ENCODE peak calls at places on chromosome 1, in six cellular contexts. One of them, this sample, is unnamed.
A peak's percentile ranks its signal among the peaks of the same experiment; 100 is the strongest.

GRCh38 chr1:34165422-34165921 is 442 bp upstream of the CSMD2 start:
- DNase-seq in HL-60: no peak
- DNase-seq in K562: no peak
- DNase-seq in GM12878: no peak
- DNase-seq in SK-N-SH: peak; percentile 42
- DNase-seq in H1: peak; percentile 59
- DNase-seq in this sample: no peak

GRCh38 chr1:214581785-214582184 is 21.2 kb upstream of the CENPF start:
- DNase-seq in HL-60: no peak
- DNase-seq in K562: no peak
- DNase-seq in GM12878: no peak
- DNase-seq in SK-N-SH: no peak
- DNase-seq in H1: no peak
- DNase-seq in this sample: no peak

GRCh38 chr1:29444782-29445325 is 208.5 kb downstream of the PTPRU start:
- DNase-seq in HL-60: no peak
- DNase-seq in K562: no peak
- DNase-seq in GM12878: no peak
- DNase-seq in SK-N-SH: no peak
- DNase-seq in H1: no peak
- DNase-seq in this sample: no peak

GRCh38 chr1:204697893-204698292 is 12.4 kb upstream of the LRRN2 start:
- DNase-seq in HL-60: no peak
- DNase-seq in K562: no peak
- DNase-seq in GM12878: no peak
- DNase-seq in SK-N-SH: no peak
- DNase-seq in H1: no peak
- DNase-seq in this sample: no peak

GRCh38 chr1:56898005-56898373 is 43.4 kb downstream of the C8A start:
- DNase-seq in HL-60: no peak
- DNase-seq in K562: no peak
- DNase-seq in GM12878: no peak
- DNase-seq in SK-N-SH: no peak
- DNase-seq in H1: no peak
- DNase-seq in this sample: no peak

GRCh38 chr1:205972491-205973168 is 29.4 kb upstream of the SLC26A9 start:
- DNase-seq in HL-60: no peak
- DNase-seq in K562: no peak
- DNase-seq in GM12878: no peak
- DNase-seq in SK-N-SH: peak; percentile 36
- DNase-seq in H1: no peak
- DNase-seq in this sample: no peak

GRCh38 chr1:236862615-236863211 is 67.6 kb downstream of the MTR start:
- DNase-seq in HL-60: no peak
- DNase-seq in K562: no peak
- DNase-seq in GM12878: no peak
- DNase-seq in SK-N-SH: no peak
- DNase-seq in H1: no peak
- DNase-seq in this sample: peak; percentile 95

GRCh38 chr1:1298861-1299685 is 8.7 kb downstream of the ACAP3 start:
- DNase-seq in HL-60: no peak
- DNase-seq in K562: no peak
- DNase-seq in GM12878: no peak
- DNase-seq in SK-N-SH: peak; percentile 65
- DNase-seq in H1: peak; percentile 87
- DNase-seq in this sample: no peak

GRCh38 chr1:167797005-167797404 is 75.2 kb downstream of the MPZL1 start:
- DNase-seq in HL-60: peak; percentile 40
- DNase-seq in K562: peak; percentile 49
- DNase-seq in GM12878: no peak
- DNase-seq in SK-N-SH: no peak
- DNase-seq in H1: no peak
- DNase-seq in this sample: no peak

GRCh38 chr1:167060141-167061072 is 29.8 kb downstream of the GPA33 start:
- DNase-seq in HL-60: no peak
- DNase-seq in K562: no peak
- DNase-seq in GM12878: no peak
- DNase-seq in SK-N-SH: no peak
- DNase-seq in H1: peak; percentile 41
- DNase-seq in this sample: no peak

GRCh38 chr1:35279555-35279904 is 11.0 kb downstream of the ZMYM4 start:
- DNase-seq in HL-60: no peak
- DNase-seq in K562: no peak
- DNase-seq in GM12878: no peak
- DNase-seq in SK-N-SH: no peak
- DNase-seq in H1: no peak
- DNase-seq in this sample: no peak

GRCh38 chr1:83860506-83861221 is 138.3 kb downstream of the TTLL7 start:
- DNase-seq in HL-60: no peak
- DNase-seq in K562: peak; percentile 61
- DNase-seq in GM12878: no peak
- DNase-seq in SK-N-SH: no peak
- DNase-seq in H1: peak; percentile 94
- DNase-seq in this sample: peak; percentile 27

GRCh38 chr1:232669981-232670763 is 40.2 kb upstream of the SIPA1L2 start:
- DNase-seq in HL-60: no peak
- DNase-seq in K562: no peak
- DNase-seq in GM12878: no peak
- DNase-seq in SK-N-SH: no peak
- DNase-seq in H1: no peak
- DNase-seq in this sample: no peak

GRCh38 chr1:225770586-225771248 is 6.9 kb upstream of the SRP9 start:
- DNase-seq in HL-60: no peak
- DNase-seq in K562: no peak
- DNase-seq in GM12878: no peak
- DNase-seq in SK-N-SH: no peak
- DNase-seq in H1: peak; percentile 63
- DNase-seq in this sample: peak; percentile 48

GRCh38 chr1:154145986-154146385 is 8.9 kb downstream of the NUP210L start:
- DNase-seq in HL-60: no peak
- DNase-seq in K562: no peak
- DNase-seq in GM12878: no peak
- DNase-seq in SK-N-SH: no peak
- DNase-seq in H1: no peak
- DNase-seq in this sample: no peak

GRCh38 chr1:73674945-73675561 is 522.9 kb downstream of the LRRIQ3 start:
- DNase-seq in HL-60: no peak
- DNase-seq in K562: no peak
- DNase-seq in GM12878: no peak
- DNase-seq in SK-N-SH: peak; percentile 14
- DNase-seq in H1: no peak
- DNase-seq in this sample: no peak

GRCh38 chr1:196902344-196902743 is 14.5 kb downstream of the CFHR4 start:
- DNase-seq in HL-60: no peak
- DNase-seq in K562: no peak
- DNase-seq in GM12878: no peak
- DNase-seq in SK-N-SH: no peak
- DNase-seq in H1: no peak
- DNase-seq in this sample: no peak

GRCh38 chr1:25973610-25974355 is 24.1 kb downstream of the PAFAH2 start:
- DNase-seq in HL-60: no peak
- DNase-seq in K562: no peak
- DNase-seq in GM12878: no peak
- DNase-seq in SK-N-SH: no peak
- DNase-seq in H1: no peak
- DNase-seq in this sample: no peak

GRCh38 chr1:212218911-212219310 is 66.3 kb upstream of the PPP2R5A start:
- DNase-seq in HL-60: no peak
- DNase-seq in K562: no peak
- DNase-seq in GM12878: peak; percentile 48
- DNase-seq in SK-N-SH: no peak
- DNase-seq in H1: no peak
- DNase-seq in this sample: no peak

GRCh38 chr1:117368116-117369108 is 1.2 kb downstream of the MAN1A2 start:
- DNase-seq in HL-60: no peak
- DNase-seq in K562: peak; percentile 52
- DNase-seq in GM12878: no peak
- DNase-seq in SK-N-SH: no peak
- DNase-seq in H1: no peak
- DNase-seq in this sample: peak; percentile 26

GRCh38 chr1:82962658-82963057 is 1036.3 kb downstream of the TTLL7 start:
- DNase-seq in HL-60: no peak
- DNase-seq in K562: no peak
- DNase-seq in GM12878: no peak
- DNase-seq in SK-N-SH: no peak
- DNase-seq in H1: no peak
- DNase-seq in this sample: no peak

GRCh38 chr1:179153217-179153616 is 71.3 kb downstream of the TOR3A start:
- DNase-seq in HL-60: no peak
- DNase-seq in K562: no peak
- DNase-seq in GM12878: no peak
- DNase-seq in SK-N-SH: no peak
- DNase-seq in H1: no peak
- DNase-seq in this sample: no peak

GRCh38 chr1:89975540-89976125 is 19.3 kb upstream of the ZNF326 start:
- DNase-seq in HL-60: no peak
- DNase-seq in K562: peak; percentile 59
- DNase-seq in GM12878: no peak
- DNase-seq in SK-N-SH: no peak
- DNase-seq in H1: no peak
- DNase-seq in this sample: no peak

GRCh38 chr1:165560834-165561233 is 17.0 kb downstream of the LRRC52 start:
- DNase-seq in HL-60: no peak
- DNase-seq in K562: no peak
- DNase-seq in GM12878: no peak
- DNase-seq in SK-N-SH: no peak
- DNase-seq in H1: no peak
- DNase-seq in this sample: no peak

GRCh38 chr1:154863702-154864174 is 6.3 kb downstream of the KCNN3 start:
- DNase-seq in HL-60: peak; percentile 62
- DNase-seq in K562: peak; percentile 79
- DNase-seq in GM12878: peak; percentile 85
- DNase-seq in SK-N-SH: peak; percentile 53
- DNase-seq in H1: peak; percentile 76
- DNase-seq in this sample: peak; percentile 34

GRCh38 chr1:181124206-181124825 is 35.8 kb downstream of the IER5 start:
- DNase-seq in HL-60: peak; percentile 83
- DNase-seq in K562: no peak
- DNase-seq in GM12878: no peak
- DNase-seq in SK-N-SH: no peak
- DNase-seq in H1: no peak
- DNase-seq in this sample: no peak

GRCh38 chr1:155127105-155127671 is 488 bp upstream of the EFNA1 start:
- DNase-seq in HL-60: no peak
- DNase-seq in K562: no peak
- DNase-seq in GM12878: no peak
- DNase-seq in SK-N-SH: peak; percentile 77
- DNase-seq in H1: peak; percentile 63
- DNase-seq in this sample: peak; percentile 99

GRCh38 chr1:94522304-94522703 is 19.3 kb downstream of the F3 start:
- DNase-seq in HL-60: no peak
- DNase-seq in K562: no peak
- DNase-seq in GM12878: no peak
- DNase-seq in SK-N-SH: no peak
- DNase-seq in H1: no peak
- DNase-seq in this sample: no peak
- TF ChIP-seq GABPA in HL-60: no peak
- TF ChIP-seq GABPA in K562: no peak
- TF ChIP-seq GABPA in GM12878: no peak
- TF ChIP-seq GABPA in SK-N-SH: no peak
- TF ChIP-seq GABPA in H1: no peak
- TF ChIP-seq GABPA in this sample: no peak

GRCh38 chr1:121516279-121516967 is 331.6 kb downstream of the SRGAP2C start:
- DNase-seq in HL-60: peak; percentile 88
- DNase-seq in K562: no peak
- DNase-seq in GM12878: no peak
- DNase-seq in SK-N-SH: no peak
- DNase-seq in H1: no peak
- DNase-seq in this sample: no peak
- TF ChIP-seq GABPA in HL-60: no peak
- TF ChIP-seq GABPA in K562: peak; percentile 20
- TF ChIP-seq GABPA in GM12878: no peak
- TF ChIP-seq GABPA in SK-N-SH: no peak
- TF ChIP-seq GABPA in H1: no peak
- TF ChIP-seq GABPA in this sample: no peak

GRCh38 chr1:30822966-30823581 is 65.5 kb upstream of the LAPTM5 start:
- DNase-seq in HL-60: peak; percentile 16
- DNase-seq in K562: no peak
- DNase-seq in GM12878: no peak
- DNase-seq in SK-N-SH: no peak
- DNase-seq in H1: no peak
- DNase-seq in this sample: no peak
- TF ChIP-seq GABPA in HL-60: no peak
- TF ChIP-seq GABPA in K562: no peak
- TF ChIP-seq GABPA in GM12878: no peak
- TF ChIP-seq GABPA in SK-N-SH: no peak
- TF ChIP-seq GABPA in H1: no peak
- TF ChIP-seq GABPA in this sample: no peak

GRCh38 chr1:14113841-14114567 is 414.0 kb downstream of the PRDM2 start:
- DNase-seq in HL-60: no peak
- DNase-seq in K562: peak; percentile 56
- DNase-seq in GM12878: no peak
- DNase-seq in SK-N-SH: peak; percentile 51
- DNase-seq in H1: peak; percentile 77
- DNase-seq in this sample: no peak
- TF ChIP-seq GABPA in HL-60: no peak
- TF ChIP-seq GABPA in K562: no peak
- TF ChIP-seq GABPA in GM12878: no peak
- TF ChIP-seq GABPA in SK-N-SH: no peak
- TF ChIP-seq GABPA in H1: no peak
- TF ChIP-seq GABPA in this sample: no peak

DNA sequence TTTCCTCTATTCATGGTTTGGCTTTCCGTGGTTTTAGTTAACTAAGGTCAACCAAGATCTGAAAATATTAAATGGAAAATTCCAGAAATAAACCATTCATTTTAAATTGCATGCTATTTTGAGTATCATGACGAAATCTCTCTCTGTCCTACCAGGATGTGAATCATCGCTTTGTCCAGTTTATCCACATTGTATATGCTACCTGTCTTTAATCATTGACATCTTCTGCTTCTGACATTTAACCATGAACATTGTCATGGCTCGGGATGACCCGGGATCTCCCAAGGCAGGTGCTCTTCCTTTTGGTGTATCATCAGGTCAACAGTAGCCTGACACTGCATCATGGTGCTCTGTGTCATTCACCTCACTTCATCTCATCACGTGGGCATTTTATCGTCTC is 125.5 kb upstream of the HNRNPU start:
- DNase-seq in HL-60: no peak
- DNase-seq in K562: no peak
- DNase-seq in GM12878: no peak
- DNase-seq in SK-N-SH: no peak
- DNase-seq in H1: no peak
- DNase-seq in this sample: no peak
- TF ChIP-seq GABPA in HL-60: no peak
- TF ChIP-seq GABPA in K562: no peak
- TF ChIP-seq GABPA in GM12878: no peak
- TF ChIP-seq GABPA in SK-N-SH: no peak
- TF ChIP-seq GABPA in H1: no peak
- TF ChIP-seq GABPA in this sample: no peak